ENCODE peak calls at places on chromosomes 1 and 21, in ten cellular contexts. One of them, this sample, is unnamed. For H3K27me3 and H3K4me1, the result is how much of the 10 kb centered on the place peaks cover.

GRCh38 chr1:153292740-153293479 is 19.8 kb downstream of the PGLYRP3 start:
- DNase-seq in testis: no peak
- DNase-seq in lower lobe of right lung: no peak
- DNase-seq in K562: peak
- DNase-seq in mammary epithelial cell: no peak
- DNase-seq in iPS DF 6.9: no peak
- DNase-seq in cardiac muscle cell: no peak
- DNase-seq in PC-9: no peak
- DNase-seq in CD8-positive, alpha-beta T cell: no peak
- DNase-seq in heart right ventricle: no peak
- DNase-seq in this sample: no peak

GRCh38 chr1:36839485-36839884 is 194.8 kb downstream of the GRIK3 start:
- DNase-seq in testis: no peak
- DNase-seq in lower lobe of right lung: no peak
- DNase-seq in K562: no peak
- DNase-seq in mammary epithelial cell: no peak
- DNase-seq in iPS DF 6.9: no peak
- DNase-seq in cardiac muscle cell: no peak
- DNase-seq in PC-9: no peak
- DNase-seq in CD8-positive, alpha-beta T cell: no peak
- DNase-seq in heart right ventricle: no peak
- DNase-seq in this sample: no peak

GRCh38 chr1:61181016-61181560 is 98.7 kb downstream of the NFIA start:
- DNase-seq in testis: no peak
- DNase-seq in lower lobe of right lung: no peak
- DNase-seq in K562: no peak
- DNase-seq in mammary epithelial cell: no peak
- DNase-seq in iPS DF 6.9: no peak
- DNase-seq in cardiac muscle cell: no peak
- DNase-seq in PC-9: no peak
- DNase-seq in CD8-positive, alpha-beta T cell: no peak
- DNase-seq in heart right ventricle: no peak
- DNase-seq in this sample: no peak

GRCh38 chr1:193417420-193417819 is 231.0 kb upstream of the B3GALT2 start:
- DNase-seq in testis: no peak
- DNase-seq in lower lobe of right lung: no peak
- DNase-seq in K562: no peak
- DNase-seq in mammary epithelial cell: peak
- DNase-seq in iPS DF 6.9: no peak
- DNase-seq in cardiac muscle cell: no peak
- DNase-seq in PC-9: no peak
- DNase-seq in CD8-positive, alpha-beta T cell: peak
- DNase-seq in heart right ventricle: no peak
- DNase-seq in this sample: peak

GRCh38 chr1:192807221-192807967 is 1.4 kb upstream of the RGS2 start:
- DNase-seq in testis: no peak
- DNase-seq in lower lobe of right lung: no peak
- DNase-seq in K562: no peak
- DNase-seq in mammary epithelial cell: peak
- DNase-seq in iPS DF 6.9: no peak
- DNase-seq in cardiac muscle cell: no peak
- DNase-seq in PC-9: no peak
- DNase-seq in CD8-positive, alpha-beta T cell: no peak
- DNase-seq in heart right ventricle: no peak
- DNase-seq in this sample: no peak

GRCh38 chr1:216710042-216710441 is 13.2 kb downstream of the ESRRG start:
- DNase-seq in testis: no peak
- DNase-seq in lower lobe of right lung: no peak
- DNase-seq in K562: no peak
- DNase-seq in mammary epithelial cell: no peak
- DNase-seq in iPS DF 6.9: no peak
- DNase-seq in cardiac muscle cell: peak
- DNase-seq in PC-9: no peak
- DNase-seq in CD8-positive, alpha-beta T cell: no peak
- DNase-seq in heart right ventricle: no peak
- DNase-seq in this sample: no peak

GRCh38 chr1:23367791-23368561 is 1.7 kb downstream of the ZNF436 start:
- DNase-seq in testis: peak
- DNase-seq in lower lobe of right lung: peak
- DNase-seq in K562: peak
- DNase-seq in mammary epithelial cell: peak
- DNase-seq in iPS DF 6.9: peak
- DNase-seq in cardiac muscle cell: peak
- DNase-seq in PC-9: peak
- DNase-seq in CD8-positive, alpha-beta T cell: peak
- DNase-seq in heart right ventricle: peak
- DNase-seq in this sample: peak

GRCh38 chr1:227889863-227890405 is 57.8 kb downstream of the WNT9A start:
- DNase-seq in testis: peak
- DNase-seq in lower lobe of right lung: peak
- DNase-seq in K562: no peak
- DNase-seq in mammary epithelial cell: no peak
- DNase-seq in iPS DF 6.9: no peak
- DNase-seq in cardiac muscle cell: no peak
- DNase-seq in PC-9: no peak
- DNase-seq in CD8-positive, alpha-beta T cell: peak
- DNase-seq in heart right ventricle: no peak
- DNase-seq in this sample: no peak

GRCh38 chr1:110824192-110824591 is 48.8 kb upstream of the CD53 start:
- DNase-seq in testis: no peak
- DNase-seq in lower lobe of right lung: no peak
- DNase-seq in K562: no peak
- DNase-seq in mammary epithelial cell: no peak
- DNase-seq in iPS DF 6.9: no peak
- DNase-seq in cardiac muscle cell: no peak
- DNase-seq in PC-9: no peak
- DNase-seq in CD8-positive, alpha-beta T cell: no peak
- DNase-seq in heart right ventricle: no peak
- DNase-seq in this sample: no peak

GRCh38 chr1:37403166-37403565 is 71.2 kb upstream of the ZC3H12A start:
- DNase-seq in testis: no peak
- DNase-seq in lower lobe of right lung: no peak
- DNase-seq in K562: no peak
- DNase-seq in mammary epithelial cell: no peak
- DNase-seq in iPS DF 6.9: no peak
- DNase-seq in cardiac muscle cell: no peak
- DNase-seq in PC-9: no peak
- DNase-seq in CD8-positive, alpha-beta T cell: no peak
- DNase-seq in heart right ventricle: no peak
- DNase-seq in this sample: no peak

GRCh38 chr1:47708658-47709301 is 270.9 kb downstream of the FOXD2 start:
- DNase-seq in testis: no peak
- DNase-seq in lower lobe of right lung: no peak
- DNase-seq in K562: no peak
- DNase-seq in mammary epithelial cell: no peak
- DNase-seq in iPS DF 6.9: no peak
- DNase-seq in cardiac muscle cell: peak
- DNase-seq in PC-9: no peak
- DNase-seq in CD8-positive, alpha-beta T cell: no peak
- DNase-seq in heart right ventricle: no peak
- DNase-seq in this sample: no peak

GRCh38 chr1:77832889-77833288 is 53.4 kb downstream of the MIGA1 start:
- DNase-seq in testis: no peak
- DNase-seq in lower lobe of right lung: no peak
- DNase-seq in K562: no peak
- DNase-seq in mammary epithelial cell: peak
- DNase-seq in iPS DF 6.9: no peak
- DNase-seq in cardiac muscle cell: no peak
- DNase-seq in PC-9: no peak
- DNase-seq in CD8-positive, alpha-beta T cell: no peak
- DNase-seq in heart right ventricle: no peak
- DNase-seq in this sample: peak

GRCh38 chr1:77830946-77831345 is 51.5 kb downstream of the MIGA1 start:
- DNase-seq in testis: no peak
- DNase-seq in lower lobe of right lung: no peak
- DNase-seq in K562: no peak
- DNase-seq in mammary epithelial cell: no peak
- DNase-seq in iPS DF 6.9: no peak
- DNase-seq in cardiac muscle cell: peak
- DNase-seq in PC-9: no peak
- DNase-seq in CD8-positive, alpha-beta T cell: no peak
- DNase-seq in heart right ventricle: no peak
- DNase-seq in this sample: no peak

GRCh38 chr1:77829851-77830250 is 50.4 kb downstream of the MIGA1 start:
- DNase-seq in testis: no peak
- DNase-seq in lower lobe of right lung: no peak
- DNase-seq in K562: no peak
- DNase-seq in mammary epithelial cell: no peak
- DNase-seq in iPS DF 6.9: no peak
- DNase-seq in cardiac muscle cell: no peak
- DNase-seq in PC-9: no peak
- DNase-seq in CD8-positive, alpha-beta T cell: no peak
- DNase-seq in heart right ventricle: no peak
- DNase-seq in this sample: no peak

GRCh38 chr1:77831976-77832695 is 52.7 kb downstream of the MIGA1 start:
- DNase-seq in testis: no peak
- DNase-seq in lower lobe of right lung: no peak
- DNase-seq in K562: no peak
- DNase-seq in mammary epithelial cell: no peak
- DNase-seq in iPS DF 6.9: no peak
- DNase-seq in cardiac muscle cell: no peak
- DNase-seq in PC-9: no peak
- DNase-seq in CD8-positive, alpha-beta T cell: no peak
- DNase-seq in heart right ventricle: no peak
- DNase-seq in this sample: no peak

GRCh38 chr1:77831566-77831965 is 52.1 kb downstream of the MIGA1 start:
- DNase-seq in testis: no peak
- DNase-seq in lower lobe of right lung: no peak
- DNase-seq in K562: no peak
- DNase-seq in mammary epithelial cell: no peak
- DNase-seq in iPS DF 6.9: no peak
- DNase-seq in cardiac muscle cell: no peak
- DNase-seq in PC-9: no peak
- DNase-seq in CD8-positive, alpha-beta T cell: no peak
- DNase-seq in heart right ventricle: no peak
- DNase-seq in this sample: no peak
- H3K27ac ChIP-seq in testis: peak
- H3K27ac ChIP-seq in lower lobe of right lung: peak
- H3K27ac ChIP-seq in K562: no peak
- H3K27ac ChIP-seq in mammary epithelial cell: peak
- H3K27ac ChIP-seq in iPS DF 6.9: no peak
- H3K27ac ChIP-seq in cardiac muscle cell: peak
- H3K27ac ChIP-seq in PC-9: no peak
- H3K27ac ChIP-seq in CD8-positive, alpha-beta T cell: no peak
- H3K27ac ChIP-seq in heart right ventricle: peak
- H3K27ac ChIP-seq in this sample: no peak

DNA sequence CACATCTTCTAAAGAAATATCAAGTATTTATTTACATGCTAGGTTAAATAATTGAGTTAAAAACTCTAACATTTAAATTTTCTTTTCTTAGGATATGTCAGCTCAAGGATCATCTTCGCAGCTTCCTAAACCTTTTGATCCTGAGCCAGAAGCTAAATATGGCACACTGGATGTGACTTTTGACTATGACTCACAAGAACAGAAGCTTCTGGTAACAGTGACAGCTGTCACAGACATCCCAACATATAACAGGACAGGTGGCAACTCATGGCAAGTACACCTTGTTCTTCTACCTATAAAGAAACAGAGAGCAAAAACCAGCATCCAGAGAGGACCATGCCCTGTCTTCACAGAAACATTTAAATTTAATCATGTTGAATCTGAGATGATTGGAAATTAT is 132.7 kb upstream of the SERTAD4 start:
- DNase-seq in testis: no peak
- DNase-seq in lower lobe of right lung: no peak
- DNase-seq in K562: no peak
- DNase-seq in mammary epithelial cell: no peak
- DNase-seq in iPS DF 6.9: no peak
- DNase-seq in cardiac muscle cell: no peak
- DNase-seq in PC-9: no peak
- DNase-seq in CD8-positive, alpha-beta T cell: no peak
- DNase-seq in heart right ventricle: no peak
- DNase-seq in this sample: no peak
- H3K27me3 ChIP-seq in testis: under half
- H3K27me3 ChIP-seq in lower lobe of right lung: under half
- H3K27me3 ChIP-seq in K562: under half
- H3K27me3 ChIP-seq in mammary epithelial cell: under half
- H3K27me3 ChIP-seq in iPS DF 6.9: under half
- H3K27me3 ChIP-seq in cardiac muscle cell: under half
- H3K27me3 ChIP-seq in PC-9: under half
- H3K27me3 ChIP-seq in CD8-positive, alpha-beta T cell: under half
- H3K27me3 ChIP-seq in heart right ventricle: under half
- H3K27me3 ChIP-seq in this sample: under half

DNA sequence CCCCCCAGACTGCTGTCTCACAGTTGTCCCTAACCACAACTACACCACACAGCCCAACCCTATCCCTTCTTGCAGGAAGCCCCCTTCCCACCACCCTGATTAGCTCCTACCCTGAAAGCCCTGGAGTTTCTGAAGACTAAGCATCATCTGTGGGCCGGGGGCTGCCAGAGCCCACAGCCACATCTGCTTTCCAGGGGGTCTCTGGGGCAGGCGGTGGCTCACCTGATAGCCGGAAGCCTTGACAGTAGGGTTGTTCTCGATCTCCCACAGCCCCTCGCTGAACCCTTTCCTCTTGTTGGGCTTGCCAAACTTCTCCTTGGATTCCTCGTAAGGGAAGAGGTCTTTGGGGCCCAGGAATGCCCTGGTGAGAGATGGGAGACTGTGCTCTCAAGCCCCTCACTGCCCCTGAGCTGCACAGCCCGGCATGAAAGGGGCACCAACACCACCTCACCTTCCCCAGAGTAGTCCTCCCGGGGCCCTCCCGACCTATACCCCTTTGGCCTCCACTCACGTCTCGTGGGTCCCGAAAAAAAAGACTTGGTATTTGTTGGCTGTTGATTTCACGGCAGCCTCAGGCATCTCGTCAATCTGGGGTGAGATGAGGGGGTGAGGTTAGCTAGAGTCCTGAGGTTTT is 4.0 kb upstream of the MRPL24 start:
- DNase-seq in testis: no peak
- DNase-seq in lower lobe of right lung: peak
- DNase-seq in K562: no peak
- DNase-seq in mammary epithelial cell: no peak
- DNase-seq in iPS DF 6.9: no peak
- DNase-seq in cardiac muscle cell: no peak
- DNase-seq in PC-9: no peak
- DNase-seq in CD8-positive, alpha-beta T cell: no peak
- DNase-seq in heart right ventricle: no peak
- DNase-seq in this sample: no peak
- H3K4me1 ChIP-seq in testis: half or more
- H3K4me1 ChIP-seq in lower lobe of right lung: half or more
- H3K4me1 ChIP-seq in K562: half or more
- H3K4me1 ChIP-seq in mammary epithelial cell: under half
- H3K4me1 ChIP-seq in iPS DF 6.9: under half
- H3K4me1 ChIP-seq in cardiac muscle cell: under half
- H3K4me1 ChIP-seq in PC-9: under half
- H3K4me1 ChIP-seq in CD8-positive, alpha-beta T cell: half or more
- H3K4me1 ChIP-seq in heart right ventricle: half or more
- H3K4me1 ChIP-seq in this sample: under half

DNA sequence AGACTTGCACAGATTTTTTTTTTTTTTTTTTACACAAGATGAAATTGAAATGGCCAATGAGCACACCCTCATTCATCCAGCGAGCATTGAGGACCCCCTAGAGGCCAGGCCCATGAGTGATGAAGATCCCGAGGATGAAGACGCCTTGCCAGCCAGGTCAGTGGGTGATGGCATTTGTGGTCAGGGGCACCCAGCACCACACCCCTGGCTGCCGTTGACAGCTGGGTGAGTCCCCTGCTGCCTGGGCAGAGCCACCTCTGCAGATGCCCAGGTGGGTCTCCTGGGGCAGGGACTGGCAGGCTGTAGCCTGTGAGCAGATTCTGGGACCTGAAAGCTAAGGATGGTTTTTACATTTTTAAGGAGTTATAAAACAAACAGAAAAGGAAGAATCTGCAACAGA is 60.3 kb downstream of the ADARB1 start:
- DNase-seq in testis: no peak
- DNase-seq in lower lobe of right lung: no peak
- DNase-seq in K562: no peak
- DNase-seq in mammary epithelial cell: no peak
- DNase-seq in iPS DF 6.9: no peak
- DNase-seq in cardiac muscle cell: no peak
- DNase-seq in PC-9: no peak
- DNase-seq in CD8-positive, alpha-beta T cell: no peak
- DNase-seq in heart right ventricle: no peak
- DNase-seq in this sample: no peak
- H3K27ac ChIP-seq in testis: no peak
- H3K27ac ChIP-seq in lower lobe of right lung: no peak
- H3K27ac ChIP-seq in K562: no peak
- H3K27ac ChIP-seq in mammary epithelial cell: no peak
- H3K27ac ChIP-seq in iPS DF 6.9: no peak
- H3K27ac ChIP-seq in cardiac muscle cell: no peak
- H3K27ac ChIP-seq in PC-9: no peak
- H3K27ac ChIP-seq in CD8-positive, alpha-beta T cell: no peak
- H3K27ac ChIP-seq in heart right ventricle: no peak
- H3K27ac ChIP-seq in this sample: no peak

This sample was measured in foreskin keratinocyte.